ENCODE peak calls at places on chromosomes 1 and 21, in six cellular contexts. B, U, T, W, Z and Y are unnamed samples.

GRCh38 chr1:3306583-3307285 is 147.7 kb upstream of the ARHGEF16 start:
- DNase-seq in B (peak; percentile 4), U (no peak), T (no peak), W (no peak), Z (no peak), Y (no peak)

GRCh38 chr1:198359024-198359653 is 181.3 kb downstream of the ATP6V1G3 start:
- DNase-seq in B (peak; percentile 25), U (no peak), T (peak; percentile 39), W (no peak), Z (no peak), Y (no peak)

GRCh38 chr1:41580520-41581172 is 96.2 kb upstream of the EDN2 start:
- DNase-seq in B (no peak), U (no peak), T (peak; percentile 84), W (no peak), Z (no peak), Y (no peak)

GRCh38 chr1:9749361-9749760 is 74.4 kb downstream of the CLSTN1 start:
- DNase-seq in B (no peak), U (no peak), T (no peak), W (no peak), Z (no peak), Y (no peak)

GRCh38 chr1:14853518-14853917 is 255.0 kb downstream of the KAZN start:
- DNase-seq in B (no peak), U (no peak), T (no peak), W (no peak), Z (no peak), Y (no peak)

GRCh38 chr21:41678016-41678935 is 88.6 kb downstream of the RIPK4 start:
- DNase-seq in B (no peak), U (peak; percentile 60), T (no peak), W (no peak), Z (no peak), Y (peak; percentile 36)

GRCh38 chr1:210489491-210489890 is 160.8 kb downstream of the HHAT start:
- DNase-seq in B (no peak), U (no peak), T (no peak), W (no peak), Z (no peak), Y (no peak)

GRCh38 chr1:170755791-170756190 is 91.9 kb downstream of the PRRX1 start:
- DNase-seq in B (no peak), U (no peak), T (no peak), W (no peak), Z (no peak), Y (no peak)

GRCh38 chr1:4665456-4665855 is 11.0 kb downstream of the AJAP1 start:
- DNase-seq in B (no peak), U (no peak), T (no peak), W (no peak), Z (no peak), Y (no peak)

GRCh38 chr1:4650486-4650885 is 3.9 kb upstream of the AJAP1 start:
- DNase-seq in B (no peak), U (no peak), T (peak; percentile 17), W (no peak), Z (no peak), Y (no peak)

GRCh38 chr1:50237081-50237480 is 128.4 kb downstream of the ELAVL4 start:
- DNase-seq in B (no peak), U (no peak), T (no peak), W (no peak), Z (no peak), Y (no peak)

GRCh38 chr21:41759214-41759840 is 7.5 kb downstream of the RIPK4 start:
- DNase-seq in B (no peak), U (no peak), T (no peak), W (no peak), Z (no peak), Y (no peak)

GRCh38 chr1:204286841-204287387 is 72.8 kb downstream of the PLEKHA6 start:
- DNase-seq in B (no peak), U (peak; percentile 70), T (peak; percentile 56), W (no peak), Z (no peak), Y (no peak)

GRCh38 chr1:41358152-41358937 is 2.9 kb upstream of the FOXO6 start:
- DNase-seq in B (no peak), U (no peak), T (peak; percentile 23), W (no peak), Z (peak; percentile 33), Y (no peak)

GRCh38 chr21:17848228-17848627 is 29.1 kb upstream of the C21orf91 start:
- DNase-seq in B (peak; percentile 87), U (peak; percentile 71), T (no peak), W (no peak), Z (no peak), Y (no peak)

GRCh38 chr1:220775238-220775853 is 11.4 kb upstream of the MTARC1 start:
- DNase-seq in B (peak; percentile 53), U (no peak), T (peak; percentile 51), W (peak; percentile 59), Z (peak; percentile 54), Y (peak; percentile 70)

GRCh38 chr1:3389093-3389833 is 65.2 kb upstream of the ARHGEF16 start:
- DNase-seq in B (no peak), U (no peak), T (peak; percentile 33), W (no peak), Z (no peak), Y (no peak)

GRCh38 chr1:47684518-47684917 is 246.7 kb downstream of the FOXD2 start:
- DNase-seq in B (no peak), U (no peak), T (no peak), W (no peak), Z (no peak), Y (no peak)

GRCh38 chr1:15308621-15309027 is 61.6 kb downstream of the FHAD1 start:
- DNase-seq in B (no peak), U (no peak), T (no peak), W (no peak), Z (no peak), Y (no peak)

GRCh38 chr1:29437946-29438345 is 201.6 kb downstream of the PTPRU start:
- DNase-seq in B (no peak), U (no peak), T (no peak), W (no peak), Z (no peak), Y (no peak)

GRCh38 chr1:169697769-169698168 is 13.7 kb downstream of the SELL start:
- DNase-seq in B (peak; percentile 68), U (no peak), T (no peak), W (no peak), Z (no peak), Y (no peak)

GRCh38 chr1:169696273-169697100 is 14.9 kb downstream of the SELL start:
- DNase-seq in B (no peak), U (no peak), T (peak; percentile 21), W (no peak), Z (no peak), Y (no peak)

GRCh38 chr1:169690489-169690888 is 20.9 kb downstream of the SELL start:
- DNase-seq in B (no peak), U (no peak), T (no peak), W (no peak), Z (no peak), Y (no peak)

GRCh38 chr1:169692766-169693460 is 18.5 kb downstream of the SELL start:
- DNase-seq in B (peak; percentile 72), U (no peak), T (no peak), W (no peak), Z (no peak), Y (no peak)

DNA sequence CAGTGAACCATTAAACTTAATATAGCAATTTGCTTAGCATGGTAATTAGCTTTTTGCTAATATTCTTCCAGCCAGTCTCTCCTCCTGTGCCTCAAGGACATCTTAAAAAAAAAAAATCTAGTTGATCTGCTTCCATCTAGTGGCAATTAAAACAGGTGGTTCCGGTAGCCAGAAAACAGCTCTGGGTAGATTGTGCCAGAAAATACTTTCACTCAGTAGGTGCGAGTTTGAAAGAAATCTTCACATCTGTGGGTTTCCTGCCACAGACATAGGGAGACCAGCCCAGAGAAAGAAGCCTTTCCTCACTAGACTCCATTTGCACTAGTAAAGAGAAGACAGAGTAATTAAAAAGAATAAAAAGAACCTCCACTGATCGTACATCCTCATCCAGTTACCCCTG is 17.1 kb downstream of the SELL start:
- DNase-seq in B (peak; percentile 76), U (no peak), T (no peak), W (no peak), Z (no peak), Y (no peak)
- TF ChIP-seq CTCF in B (peak; percentile 6), U (no peak), T (no peak), W (no peak), Z (no peak), Y (no peak)

DNA sequence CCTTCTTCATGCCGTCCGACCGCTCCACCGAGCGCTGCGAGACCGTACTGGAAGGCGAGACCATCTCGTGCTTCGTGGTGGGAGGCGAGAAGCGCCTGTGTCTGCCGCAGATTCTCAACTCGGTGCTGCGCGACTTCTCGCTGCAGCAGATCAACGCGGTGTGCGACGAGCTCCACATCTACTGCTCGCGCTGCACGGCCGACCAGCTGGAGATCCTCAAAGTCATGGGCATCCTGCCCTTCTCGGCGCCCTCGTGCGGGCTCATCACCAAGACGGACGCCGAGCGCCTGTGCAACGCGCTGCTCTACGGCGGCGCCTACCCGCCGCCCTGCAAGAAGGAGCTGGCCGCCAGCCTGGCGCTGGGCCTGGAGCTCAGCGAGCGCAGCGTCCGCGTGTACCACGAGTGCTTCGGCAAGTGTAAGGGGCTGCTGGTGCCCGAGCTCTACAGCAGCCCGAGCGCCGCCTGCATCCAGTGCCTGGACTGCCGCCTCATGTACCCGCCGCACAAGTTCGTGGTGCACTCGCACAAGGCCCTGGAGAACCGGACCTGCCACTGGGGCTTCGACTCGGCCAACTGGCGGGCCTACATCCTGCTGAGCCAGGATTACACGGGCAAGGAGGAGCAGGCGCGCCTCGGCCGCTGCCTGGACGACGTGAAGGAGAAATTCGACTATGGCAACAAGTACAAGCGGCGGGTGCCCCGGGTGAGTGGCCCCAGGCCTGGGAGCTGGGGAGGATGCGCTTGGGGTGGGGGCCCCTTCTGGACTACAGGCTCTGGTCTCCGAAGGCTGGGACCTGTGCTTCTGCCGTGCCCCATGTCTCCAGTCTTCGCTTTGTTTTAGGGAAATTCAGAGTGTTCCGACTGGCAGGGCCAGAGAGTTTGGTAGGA is 1.2 kb downstream of the SKI start:
- DNase-seq in B (peak; percentile 85), U (no peak), T (peak; percentile 85), W (no peak), Z (peak; percentile 55), Y (peak; percentile 53)
- TF ChIP-seq CTCF in B (peak; percentile 3), U (no peak), T (peak; percentile 4), W (no peak), Z (no peak), Y (no peak)

DNA sequence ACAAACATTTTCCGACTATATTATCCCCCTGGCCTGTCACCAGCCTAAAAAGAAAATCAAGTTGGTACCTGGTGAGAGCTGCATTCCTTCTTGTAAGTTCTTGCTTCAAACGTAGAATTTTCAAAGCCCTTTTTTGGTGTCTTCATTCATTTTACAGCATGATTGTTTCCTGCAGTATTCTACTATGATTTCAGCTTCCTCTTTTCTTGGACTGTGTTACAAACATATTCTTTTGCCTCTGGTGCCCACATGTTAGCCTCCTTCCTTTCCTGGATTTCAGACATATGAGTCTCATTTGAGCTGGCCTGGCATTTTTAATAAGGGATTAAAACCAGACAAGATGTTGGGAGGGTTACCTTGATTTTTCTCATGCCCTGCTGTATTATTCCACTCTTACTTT is 142.5 kb downstream of the PIGK start:
- DNase-seq in B (no peak), U (no peak), T (peak; percentile 15), W (no peak), Z (no peak), Y (no peak)
- TF ChIP-seq CTCF in B (no peak), U (no peak), T (no peak), W (no peak), Z (no peak), Y (no peak)

DNA sequence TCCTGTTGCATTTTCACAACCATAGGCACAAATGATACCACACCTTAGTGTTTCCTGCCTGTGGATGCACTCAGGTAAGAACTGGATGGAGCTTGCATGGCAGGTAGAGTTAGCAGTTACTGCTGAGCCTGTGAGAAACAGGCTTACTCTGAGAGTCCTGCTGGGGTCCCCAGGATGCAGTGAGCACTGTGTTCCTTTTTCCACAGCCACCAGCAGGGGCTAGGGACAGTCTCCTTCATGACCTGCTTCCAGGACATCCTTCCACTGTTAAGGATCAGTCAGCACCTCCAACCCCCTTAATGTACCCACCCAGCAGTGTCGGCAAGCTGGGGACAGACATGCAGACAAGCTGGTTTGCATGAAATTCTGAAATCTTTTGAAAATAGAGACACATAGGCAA is 16.3 kb downstream of the CAPN8 start:
- DNase-seq in B (no peak), U (no peak), T (no peak), W (no peak), Z (no peak), Y (no peak)
- TF ChIP-seq CTCF in B (no peak), U (no peak), T (no peak), W (no peak), Z (no peak), Y (no peak)